ENCODE peak calls at places on chromosomes 11 and 22, in six cellular contexts. One of them, this sample, is unnamed.

GRCh38 chr11:61357233-61357893 is 4.3 kb downstream of the CYB561A3 start:
- DNase-seq in psoas muscle: no peak
- DNase-seq in GM23338: no peak
- DNase-seq in breast epithelium: no peak
- DNase-seq in OCI-LY7: peak
- DNase-seq in A549: no peak
- DNase-seq in this sample: no peak

GRCh38 chr11:76729214-76729613 is 53.9 kb upstream of the TSKU start:
- DNase-seq in psoas muscle: no peak
- DNase-seq in A549: no peak
- DNase-seq in OCI-LY7: no peak
- DNase-seq in GM23338: no peak
- DNase-seq in breast epithelium: no peak
- DNase-seq in this sample: no peak

GRCh38 chr22:43234299-43234988 is 47.5 kb upstream of the TTLL12 start:
- DNase-seq in GM23338: no peak
- DNase-seq in breast epithelium: no peak
- DNase-seq in psoas muscle: no peak
- DNase-seq in OCI-LY7: no peak
- DNase-seq in A549: no peak
- DNase-seq in this sample: no peak

GRCh38 chr22:11066458-11067285 is 4461.3 kb upstream of the OR11H1 start:
- DNase-seq in GM23338: no peak
- DNase-seq in A549: no peak
- DNase-seq in OCI-LY7: no peak
- DNase-seq in psoas muscle: no peak
- DNase-seq in breast epithelium: no peak
- DNase-seq in this sample: no peak

GRCh38 chr22:23001463-23001862 is 68.9 kb upstream of the GNAZ start:
- DNase-seq in A549: no peak
- DNase-seq in psoas muscle: no peak
- DNase-seq in GM23338: no peak
- DNase-seq in breast epithelium: no peak
- DNase-seq in OCI-LY7: no peak
- DNase-seq in this sample: no peak

GRCh38 chr11:85540635-85541034 is 86.5 kb downstream of the DLG2 start:
- DNase-seq in A549: no peak
- DNase-seq in psoas muscle: no peak
- DNase-seq in breast epithelium: no peak
- DNase-seq in GM23338: peak
- DNase-seq in OCI-LY7: no peak
- DNase-seq in this sample: no peak

GRCh38 chr11:515131-515530 is 8.1 kb upstream of the RNH1 start:
- DNase-seq in GM23338: no peak
- DNase-seq in OCI-LY7: no peak
- DNase-seq in psoas muscle: no peak
- DNase-seq in breast epithelium: no peak
- DNase-seq in A549: no peak
- DNase-seq in this sample: no peak

GRCh38 chr11:2688381-2689231 is 11.2 kb downstream of the KCNQ1OT1 start:
- DNase-seq in OCI-LY7: no peak
- DNase-seq in psoas muscle: no peak
- DNase-seq in breast epithelium: no peak
- DNase-seq in GM23338: no peak
- DNase-seq in A549: no peak
- DNase-seq in this sample: no peak

GRCh38 chr22:41512421-41513194 is 31.7 kb downstream of the POLR3H start:
- DNase-seq in OCI-LY7: no peak
- DNase-seq in psoas muscle: peak
- DNase-seq in A549: peak
- DNase-seq in GM23338: peak
- DNase-seq in breast epithelium: no peak
- DNase-seq in this sample: no peak

GRCh38 chr11:16356057-16356750 is at the start of gene SOX6:
- DNase-seq in psoas muscle: no peak
- DNase-seq in OCI-LY7: no peak
- DNase-seq in GM23338: peak
- DNase-seq in breast epithelium: no peak
- DNase-seq in A549: no peak
- DNase-seq in this sample: no peak

DNA sequence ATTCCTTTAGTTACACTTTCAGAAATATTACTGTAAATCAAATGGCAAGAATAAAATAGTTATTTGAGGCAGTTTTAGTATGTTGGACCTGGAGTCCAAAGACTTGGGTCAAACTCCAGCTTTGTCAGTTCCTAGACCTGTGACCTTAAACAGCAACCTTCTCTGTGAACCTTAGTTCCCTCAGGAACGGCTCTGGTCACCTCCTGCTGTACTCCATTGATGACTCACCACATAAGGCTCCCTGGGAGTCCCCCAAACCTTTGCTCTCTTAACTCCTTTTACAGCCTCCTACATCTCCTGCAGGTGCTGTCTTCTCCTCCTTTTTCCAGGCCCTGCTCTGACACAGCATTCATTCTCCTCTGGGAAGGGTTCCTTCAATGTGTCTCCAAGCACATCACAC is 29.1 kb downstream of the LIMK2 start:
- DNase-seq in psoas muscle: no peak
- DNase-seq in breast epithelium: no peak
- DNase-seq in OCI-LY7: no peak
- DNase-seq in A549: no peak
- DNase-seq in GM23338: no peak
- DNase-seq in this sample: no peak
- H3K27ac ChIP-seq in psoas muscle: no peak
- H3K27ac ChIP-seq in breast epithelium: no peak
- H3K27ac ChIP-seq in OCI-LY7: no peak
- H3K27ac ChIP-seq in A549: peak
- H3K27ac ChIP-seq in GM23338: peak
- H3K27ac ChIP-seq in this sample: no peak

GRCh38 chr22:20577549-20577975 is 70.2 kb downstream of the MED15 start:
- DNase-seq in A549: no peak
- DNase-seq in psoas muscle: no peak
- DNase-seq in OCI-LY7: no peak
- DNase-seq in breast epithelium: no peak
- DNase-seq in GM23338: no peak
- DNase-seq in this sample: no peak
- H3K27ac ChIP-seq in A549: no peak
- H3K27ac ChIP-seq in psoas muscle: no peak
- H3K27ac ChIP-seq in OCI-LY7: no peak
- H3K27ac ChIP-seq in breast epithelium: no peak
- H3K27ac ChIP-seq in GM23338: no peak
- H3K27ac ChIP-seq in this sample: no peak

GRCh38 chr11:125441648-125442410 is 54.2 kb downstream of the FEZ1 start:
- DNase-seq in breast epithelium: no peak
- DNase-seq in OCI-LY7: no peak
- DNase-seq in psoas muscle: no peak
- DNase-seq in A549: no peak
- DNase-seq in GM23338: peak
- DNase-seq in this sample: no peak
- H3K27ac ChIP-seq in breast epithelium: no peak
- H3K27ac ChIP-seq in OCI-LY7: no peak
- H3K27ac ChIP-seq in psoas muscle: no peak
- H3K27ac ChIP-seq in A549: no peak
- H3K27ac ChIP-seq in GM23338: peak
- H3K27ac ChIP-seq in this sample: peak

GRCh38 chr11:115391162-115391561 is 113.1 kb downstream of the CADM1 start:
- DNase-seq in A549: no peak
- DNase-seq in OCI-LY7: peak
- DNase-seq in GM23338: no peak
- DNase-seq in breast epithelium: no peak
- DNase-seq in psoas muscle: no peak
- DNase-seq in this sample: no peak
- H3K27ac ChIP-seq in A549: no peak
- H3K27ac ChIP-seq in OCI-LY7: peak
- H3K27ac ChIP-seq in GM23338: no peak
- H3K27ac ChIP-seq in breast epithelium: no peak
- H3K27ac ChIP-seq in psoas muscle: no peak
- H3K27ac ChIP-seq in this sample: no peak

GRCh38 chr22:36356708-36357694 is 30.8 kb downstream of the MYH9 start:
- DNase-seq in GM23338: no peak
- DNase-seq in breast epithelium: no peak
- DNase-seq in A549: no peak
- DNase-seq in OCI-LY7: no peak
- DNase-seq in psoas muscle: no peak
- DNase-seq in this sample: no peak
- H3K27ac ChIP-seq in GM23338: peak
- H3K27ac ChIP-seq in breast epithelium: peak
- H3K27ac ChIP-seq in A549: peak
- H3K27ac ChIP-seq in OCI-LY7: no peak
- H3K27ac ChIP-seq in psoas muscle: peak
- H3K27ac ChIP-seq in this sample: no peak

DNA sequence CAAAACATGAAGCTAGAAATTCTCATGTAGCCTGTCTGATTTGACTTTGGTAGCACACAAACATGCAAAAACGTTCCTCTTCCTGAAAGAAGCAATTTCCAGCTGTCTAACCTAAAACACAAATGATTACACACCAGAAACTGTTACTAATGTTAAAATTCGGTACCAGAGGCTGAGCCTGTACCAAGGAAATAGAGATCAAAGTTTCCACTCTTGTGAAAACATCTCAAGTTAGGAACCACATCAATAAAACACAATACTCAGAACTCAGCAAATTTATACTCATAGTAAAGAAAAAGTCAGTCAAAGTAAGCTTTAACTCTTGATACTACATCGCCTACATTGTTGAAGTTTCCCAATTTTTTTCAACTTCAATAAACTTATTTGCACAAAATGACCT is 107.8 kb downstream of the FCHSD2 start:
- DNase-seq in breast epithelium: no peak
- DNase-seq in GM23338: no peak
- DNase-seq in A549: no peak
- DNase-seq in psoas muscle: no peak
- DNase-seq in OCI-LY7: no peak
- DNase-seq in this sample: no peak
- H3K27ac ChIP-seq in breast epithelium: no peak
- H3K27ac ChIP-seq in GM23338: no peak
- H3K27ac ChIP-seq in A549: no peak
- H3K27ac ChIP-seq in psoas muscle: no peak
- H3K27ac ChIP-seq in OCI-LY7: no peak
- H3K27ac ChIP-seq in this sample: no peak

GRCh38 chr11:1647901-1648721 is 18.5 kb downstream of the KRTAP5-5 start:
- DNase-seq in OCI-LY7: no peak
- DNase-seq in breast epithelium: no peak
- DNase-seq in A549: no peak
- DNase-seq in psoas muscle: no peak
- DNase-seq in GM23338: peak
- DNase-seq in this sample: no peak
- H3K27ac ChIP-seq in OCI-LY7: no peak
- H3K27ac ChIP-seq in breast epithelium: no peak
- H3K27ac ChIP-seq in A549: no peak
- H3K27ac ChIP-seq in psoas muscle: no peak
- H3K27ac ChIP-seq in GM23338: no peak
- H3K27ac ChIP-seq in this sample: no peak

This sample was measured in caudate nucleus.